ENCODE peak calls at places on chromosomes 5 and 9, in five cellular contexts. J, W, K, T and V are unnamed samples.
A peak's percentile ranks its signal among the peaks of the same experiment; 100 is the strongest.

GRCh38 chr5:161007879-161008278 is 155.9 kb upstream of the ATP10B start:
- DNase-seq in T (no peak), K (no peak), J (no peak), W (no peak), V (no peak)

GRCh38 chr9:95880011-95880690 is 4.7 kb downstream of the ERCC6L2 start:
- DNase-seq in J (no peak), K (no peak), T (no peak), W (no peak), V (no peak)

GRCh38 chr5:176364765-176365662 is at the start of gene ARL10:
- DNase-seq in T (peak; percentile 72), K (no peak), W (no peak), J (no peak), V (peak; percentile 65)

GRCh38 chr5:91928751-91929521 is 545.8 kb upstream of the ARRDC3 start:
- DNase-seq in W (no peak), J (no peak), T (no peak), K (no peak), V (peak; percentile 67)

GRCh38 chr5:2833513-2833912 is 82.0 kb upstream of the IRX2 start:
- DNase-seq in T (no peak), J (no peak), K (no peak), W (no peak), V (no peak)

GRCh38 chr5:89929173-89929572 is 480.4 kb downstream of the CETN3 start:
- DNase-seq in W (no peak), K (no peak), T (no peak), J (no peak), V (peak; percentile 49)

GRCh38 chr9:112051812-112052211 is 123.3 kb downstream of the SUSD1 start:
- DNase-seq in T (no peak), K (no peak), J (no peak), W (no peak), V (no peak)

GRCh38 chr5:168686837-168687236 is 107.7 kb upstream of the PANK3 start:
- DNase-seq in J (no peak), W (no peak), K (no peak), T (no peak), V (no peak)

GRCh38 chr5:115096034-115096769 is 73.5 kb downstream of the TRIM36 start:
- DNase-seq in J (no peak), T (no peak), W (no peak), K (no peak), V (peak; percentile 17)

DNA sequence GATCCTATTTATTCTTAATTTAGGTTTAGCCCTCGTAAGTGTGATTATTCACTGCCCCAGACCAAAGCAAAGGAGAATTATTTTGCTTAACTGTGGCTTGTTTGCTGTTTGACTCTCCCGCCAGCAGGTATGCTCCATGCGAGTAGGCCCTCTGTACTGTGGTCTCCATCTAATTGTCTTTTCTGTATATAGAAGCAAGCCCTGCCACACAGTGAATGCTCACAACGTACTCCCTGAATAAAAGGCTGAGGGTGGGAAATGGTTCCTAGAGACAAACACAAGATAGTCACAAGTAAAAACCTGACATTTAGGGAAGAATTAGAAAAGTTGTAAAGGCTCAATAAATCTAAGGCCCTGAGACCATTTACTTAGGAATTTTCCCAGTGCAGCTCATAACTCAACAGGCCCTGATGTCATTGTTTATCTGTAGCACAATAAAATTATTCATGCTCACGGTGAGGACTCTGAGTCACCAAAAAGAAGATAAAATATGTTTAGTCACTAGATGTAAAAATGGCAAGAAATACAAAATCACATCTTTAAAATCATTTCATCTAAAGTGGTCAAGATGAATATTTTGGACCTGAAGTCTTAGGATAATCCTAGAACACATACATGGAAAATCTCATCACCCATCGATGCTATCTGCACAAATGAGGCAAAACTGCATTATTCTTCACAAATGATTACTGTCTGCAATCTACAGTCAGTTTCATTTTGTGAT is 473.2 kb downstream of the ENC1 start:
- DNase-seq in W (no peak), J (no peak), T (no peak), K (no peak), V (no peak)
- H3K4me2 ChIP-seq in W (no peak overlapping the region), J (no peak overlapping the region), T (no peak overlapping the region), K (no peak overlapping the region), V (no peak overlapping the region)

DNA sequence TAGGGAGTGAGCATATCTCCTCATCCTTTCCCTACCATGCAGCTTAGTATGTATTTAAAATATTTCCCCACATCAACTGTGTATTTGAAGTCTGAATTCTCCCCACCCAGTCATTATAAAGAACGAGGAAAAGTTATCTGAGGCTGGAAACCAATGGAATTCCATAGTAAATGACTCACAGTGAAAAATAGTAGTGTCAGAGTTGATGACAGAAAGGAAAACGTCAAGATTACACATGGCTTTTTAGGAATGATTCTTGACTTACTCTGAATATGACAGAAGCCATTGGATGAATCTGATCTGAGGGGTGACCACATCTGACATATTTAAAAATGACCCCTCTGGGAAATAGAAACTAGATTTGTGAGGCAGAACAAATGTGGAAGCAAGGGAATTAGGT is 1768.8 kb upstream of the CDH9 start:
- DNase-seq in K (no peak), J (no peak), W (no peak), T (no peak), V (no peak)
- TF ChIP-seq CREB1 in K (no peak), J (no peak), W (no peak), T (no peak), V (no peak)

GRCh38 chr5:38807570-38808461 is 38.0 kb upstream of the OSMR start:
- DNase-seq in K (no peak), J (no peak), T (no peak), W (no peak), V (no peak)
- H3K4me2 ChIP-seq in K (no peak overlapping the region), J (no peak overlapping the region), T (no peak overlapping the region), W (no peak overlapping the region), V (no peak overlapping the region)

DNA sequence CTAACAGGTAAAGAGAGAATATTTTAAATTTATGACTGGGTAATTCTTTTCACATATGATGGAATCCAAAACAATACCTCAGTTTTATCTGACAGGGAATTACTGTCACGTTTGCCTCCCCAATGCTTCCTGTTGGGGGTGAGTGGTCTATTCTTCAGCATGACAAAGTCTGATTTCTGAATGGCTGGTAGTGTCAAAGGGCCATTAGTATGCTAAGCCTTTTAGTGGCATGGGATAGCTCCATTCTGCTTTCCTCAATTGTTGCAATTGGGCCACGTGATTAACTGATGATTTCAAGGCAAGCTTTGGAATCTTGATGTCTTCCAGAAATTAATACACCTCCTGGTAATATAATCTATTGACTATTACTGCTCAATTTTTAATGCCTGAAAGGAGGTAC is 14.7 kb upstream of the NDUFS4 start:
- DNase-seq in J (no peak), K (no peak), W (no peak), T (no peak), V (peak; percentile 73)
- TF ChIP-seq CREB1 in J (no peak), K (no peak), W (no peak), T (no peak), V (peak; percentile 29)

GRCh38 chr5:149498724-149499336 is 52.4 kb downstream of the CSNK1A1 start:
- DNase-seq in W (no peak), T (no peak), K (no peak), J (no peak), V (peak; percentile 63)

GRCh38 chr5:149504649-149505048 is 46.6 kb downstream of the CSNK1A1 start:
- DNase-seq in J (no peak), W (no peak), T (no peak), K (no peak), V (no peak)

GRCh38 chr5:149497357-149497756 is 53.9 kb downstream of the CSNK1A1 start:
- DNase-seq in J (no peak), T (no peak), K (no peak), W (no peak), V (peak; percentile 45)

GRCh38 chr5:149503006-149503405 is 48.2 kb downstream of the CSNK1A1 start:
- DNase-seq in T (no peak), W (no peak), K (no peak), J (no peak), V (no peak)

GRCh38 chr5:149500922-149501582 is 50.2 kb downstream of the CSNK1A1 start:
- DNase-seq in W (no peak), T (no peak), J (no peak), K (no peak), V (no peak)
- H3K4me2 ChIP-seq in W (no peak overlapping the region), T (no peak overlapping the region), J (no peak overlapping the region), K (no peak overlapping the region), V (no peak overlapping the region)

DNA sequence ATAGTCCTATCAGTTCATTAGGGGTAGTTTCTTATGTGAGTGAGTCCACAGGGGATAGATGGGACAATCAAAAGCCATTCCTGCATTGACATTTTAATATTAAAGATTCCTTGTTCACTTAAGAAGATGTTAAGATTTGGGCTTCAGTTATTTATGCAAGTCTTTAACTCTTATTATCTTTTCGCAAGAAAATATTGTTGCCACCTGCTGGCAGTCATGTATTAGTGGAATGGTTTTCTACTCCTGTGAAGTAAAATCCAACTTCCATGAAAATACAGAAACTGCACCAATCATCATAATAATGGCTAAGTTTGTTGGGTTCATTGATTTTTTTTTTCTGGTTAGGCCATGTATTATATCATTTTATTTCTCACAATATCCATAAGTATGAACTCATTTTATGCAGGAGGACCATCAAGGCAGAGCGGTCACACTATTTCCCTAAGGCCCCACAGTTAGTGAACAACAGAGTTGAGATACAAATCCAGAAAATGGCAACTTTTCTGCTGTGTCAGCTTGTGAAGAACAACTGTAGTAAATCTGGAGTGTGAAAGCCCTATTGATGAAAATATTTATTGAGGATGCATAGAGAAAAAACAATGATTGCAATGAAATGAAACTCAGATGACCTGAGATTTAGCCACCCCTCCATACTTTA is 88.5 kb upstream of the TXNDC8 start:
- DNase-seq in J (no peak), K (peak; percentile 11), W (no peak), T (no peak), V (no peak)
- TF ChIP-seq CREB1 in J (no peak), K (no peak), W (no peak), T (no peak), V (no peak)

GRCh38 chr5:127944125-127944524 is 139.4 kb upstream of the SLC12A2 start:
- DNase-seq in J (no peak), T (no peak), K (no peak), W (no peak), V (peak; percentile 37)

GRCh38 chr5:127941646-127942045 is 141.9 kb upstream of the SLC12A2 start:
- DNase-seq in J (no peak), W (no peak), K (no peak), T (no peak), V (no peak)

GRCh38 chr5:127940854-127941253 is 142.7 kb upstream of the SLC12A2 start:
- DNase-seq in T (no peak), K (no peak), W (no peak), J (no peak), V (no peak)

GRCh38 chr5:127943061-127943371 is 140.6 kb upstream of the SLC12A2 start:
- DNase-seq in W (no peak), T (no peak), J (no peak), K (no peak), V (no peak)

DNA sequence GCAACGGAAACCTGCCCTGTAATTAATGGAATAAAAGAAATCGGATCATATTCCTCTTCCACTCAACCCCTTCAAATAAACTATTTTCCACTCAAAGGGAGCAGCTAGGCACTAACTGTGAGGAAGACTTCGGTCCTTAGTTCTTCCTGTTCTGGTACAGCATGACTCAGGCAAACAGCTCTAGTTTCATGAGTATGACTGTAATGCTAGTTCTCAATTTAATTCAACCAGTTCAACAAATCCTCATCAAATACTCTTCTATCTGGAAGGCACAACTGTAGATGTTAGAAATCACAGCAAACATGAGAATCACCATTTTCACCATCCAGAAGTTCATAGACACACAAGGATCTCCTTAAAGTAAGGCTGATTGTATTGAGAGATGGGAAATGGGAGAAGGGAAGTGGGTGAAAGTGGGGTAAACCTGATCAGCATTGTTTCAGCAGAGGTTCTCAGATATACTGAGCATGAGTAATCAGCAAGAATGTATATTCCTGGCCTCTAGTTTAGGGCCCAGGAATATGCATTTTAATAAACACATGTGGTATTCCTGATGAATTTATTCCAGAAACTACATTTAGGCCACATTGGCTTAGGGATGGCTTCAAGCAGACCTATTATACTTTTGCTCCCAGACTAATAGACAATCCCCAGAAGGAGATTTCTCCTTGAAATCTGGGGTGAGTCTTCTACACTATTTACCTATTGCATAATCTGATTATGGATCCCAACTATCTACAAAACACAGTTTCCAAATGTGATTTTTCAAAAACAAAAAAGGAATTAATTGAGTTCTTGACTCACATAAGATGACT is 141.1 kb upstream of the SLC12A2 start:
- DNase-seq in W (no peak), J (no peak), T (no peak), K (no peak), V (no peak)
- H3K4me2 ChIP-seq in W (no peak overlapping the region), J (no peak overlapping the region), T (no peak overlapping the region), K (no peak overlapping the region), V (no peak overlapping the region)